ENCODE peak calls at places on chromosomes 1 and 21, in six cellular contexts. T, F, Q, X, L and A are unnamed samples.

GRCh38 chr1:95728841-95729240 is 494.8 kb downstream of the RWDD3 start:
- DNase-seq in T (no peak), F (no peak), Q (no peak), X (no peak), L (no peak), A (no peak)

GRCh38 chr1:67273591-67273990 is 34.1 kb upstream of the IL12RB2 start:
- DNase-seq in T (no peak), F (no peak), Q (no peak), X (no peak), L (no peak), A (no peak)

GRCh38 chr1:151867785-151868403 is 14.4 kb upstream of the THEM5 start:
- DNase-seq in T (no peak), F (no peak), Q (no peak), X (no peak), L (no peak), A (no peak)

GRCh38 chr1:2555634-2556276 is 416 bp upstream of the TNFRSF14 start:
- DNase-seq in T (no peak), F (no peak), Q (peak), X (peak), L (peak), A (peak)

GRCh38 chr1:243420968-243421675 is 165.3 kb downstream of the SDCCAG8 start:
- DNase-seq in T (no peak), F (no peak), Q (no peak), X (peak), L (no peak), A (no peak)

GRCh38 chr1:26584022-26584485 is 54.5 kb downstream of the RPS6KA1 start:
- DNase-seq in T (no peak), F (peak), Q (no peak), X (no peak), L (no peak), A (no peak)

GRCh38 chr1:30356839-30357238 is 366.5 kb downstream of the MATN1 start:
- DNase-seq in T (no peak), F (no peak), Q (no peak), X (no peak), L (no peak), A (no peak)

GRCh38 chr1:227299238-227299637 is 19.1 kb downstream of the CDC42BPA start:
- DNase-seq in T (no peak), F (no peak), Q (no peak), X (peak), L (no peak), A (no peak)

GRCh38 chr21:32994305-32994704 is 31.4 kb upstream of the OLIG2 start:
- DNase-seq in T (no peak), F (no peak), Q (no peak), X (peak), L (no peak), A (no peak)

GRCh38 chr1:221791846-221792245 is 50.0 kb upstream of the DUSP10 start:
- DNase-seq in T (no peak), F (no peak), Q (no peak), X (no peak), L (no peak), A (no peak)